ENCODE peak calls at places on chromosomes 7 and 10, in six cellular contexts. One of them, this sample, is unnamed. For H3K4me1, the result is how much of the 10 kb centered on the place peaks cover.

GRCh38 chr10:76051007-76051936 is 619.8 kb downstream of the LRMDA start:
- DNase-seq in ascending aorta: no peak
- DNase-seq in gastrocnemius medialis: no peak
- DNase-seq in right lobe of liver: peak
- DNase-seq in GM23338: peak
- DNase-seq in tibial artery: no peak
- DNase-seq in this sample: no peak

GRCh38 chr10:102196893-102197292 is 29.2 kb upstream of the ELOVL3 start:
- DNase-seq in ascending aorta: no peak
- DNase-seq in gastrocnemius medialis: no peak
- DNase-seq in right lobe of liver: no peak
- DNase-seq in GM23338: no peak
- DNase-seq in tibial artery: no peak
- DNase-seq in this sample: no peak

GRCh38 chr10:113103131-113103830 is 153.2 kb downstream of the TCF7L2 start:
- DNase-seq in ascending aorta: no peak
- DNase-seq in gastrocnemius medialis: no peak
- DNase-seq in right lobe of liver: no peak
- DNase-seq in GM23338: no peak
- DNase-seq in tibial artery: no peak
- DNase-seq in this sample: no peak

GRCh38 chr10:27664464-27664863 is 81.2 kb downstream of the MKX start:
- DNase-seq in ascending aorta: no peak
- DNase-seq in gastrocnemius medialis: no peak
- DNase-seq in right lobe of liver: no peak
- DNase-seq in GM23338: no peak
- DNase-seq in tibial artery: no peak
- DNase-seq in this sample: no peak

GRCh38 chr7:108132551-108133265 is 2.5 kb upstream of the LAMB4 start:
- DNase-seq in ascending aorta: no peak
- DNase-seq in gastrocnemius medialis: no peak
- DNase-seq in right lobe of liver: no peak
- DNase-seq in GM23338: peak
- DNase-seq in tibial artery: no peak
- DNase-seq in this sample: no peak

GRCh38 chr7:92910076-92910475 is 73.7 kb upstream of the CDK6 start:
- DNase-seq in ascending aorta: no peak
- DNase-seq in gastrocnemius medialis: no peak
- DNase-seq in right lobe of liver: no peak
- DNase-seq in GM23338: no peak
- DNase-seq in tibial artery: no peak
- DNase-seq in this sample: no peak

GRCh38 chr7:96388166-96388565 is 66.3 kb upstream of the SLC25A13 start:
- DNase-seq in ascending aorta: no peak
- DNase-seq in gastrocnemius medialis: no peak
- DNase-seq in right lobe of liver: no peak
- DNase-seq in GM23338: no peak
- DNase-seq in tibial artery: no peak
- DNase-seq in this sample: no peak

GRCh38 chr10:7165500-7166177 is 245.2 kb downstream of the SFMBT2 start:
- DNase-seq in ascending aorta: no peak
- DNase-seq in gastrocnemius medialis: no peak
- DNase-seq in right lobe of liver: no peak
- DNase-seq in GM23338: no peak
- DNase-seq in tibial artery: no peak
- DNase-seq in this sample: no peak

GRCh38 chr7:119482671-119483070 is 790.3 kb upstream of the KCND2 start:
- DNase-seq in ascending aorta: no peak
- DNase-seq in gastrocnemius medialis: no peak
- DNase-seq in right lobe of liver: no peak
- DNase-seq in GM23338: peak
- DNase-seq in tibial artery: no peak
- DNase-seq in this sample: no peak

GRCh38 chr10:113139695-113140094 is 189.6 kb downstream of the TCF7L2 start:
- DNase-seq in ascending aorta: peak
- DNase-seq in gastrocnemius medialis: no peak
- DNase-seq in right lobe of liver: no peak
- DNase-seq in GM23338: no peak
- DNase-seq in tibial artery: no peak
- DNase-seq in this sample: no peak

GRCh38 chr7:36131026-36131425 is 22.0 kb upstream of the EEPD1 start:
- DNase-seq in ascending aorta: peak
- DNase-seq in gastrocnemius medialis: peak
- DNase-seq in right lobe of liver: no peak
- DNase-seq in GM23338: no peak
- DNase-seq in tibial artery: no peak
- DNase-seq in this sample: no peak

GRCh38 chr10:126135177-126135576 is 238.8 kb downstream of the FANK1 start:
- DNase-seq in ascending aorta: peak
- DNase-seq in gastrocnemius medialis: no peak
- DNase-seq in right lobe of liver: no peak
- DNase-seq in GM23338: peak
- DNase-seq in tibial artery: no peak
- DNase-seq in this sample: no peak

GRCh38 chr10:124229516-124230051 is 136.2 kb upstream of the CHST15 start:
- DNase-seq in ascending aorta: no peak
- DNase-seq in gastrocnemius medialis: no peak
- DNase-seq in right lobe of liver: no peak
- DNase-seq in GM23338: no peak
- DNase-seq in tibial artery: no peak
- DNase-seq in this sample: no peak

GRCh38 chr10:58473966-58474365 is 38.7 kb upstream of the BICC1 start:
- DNase-seq in ascending aorta: peak
- DNase-seq in gastrocnemius medialis: no peak
- DNase-seq in right lobe of liver: no peak
- DNase-seq in GM23338: no peak
- DNase-seq in tibial artery: no peak
- DNase-seq in this sample: no peak

GRCh38 chr10:132675031-132675740 is 110.8 kb downstream of the NKX6-2 start:
- DNase-seq in ascending aorta: peak
- DNase-seq in gastrocnemius medialis: peak
- DNase-seq in right lobe of liver: peak
- DNase-seq in GM23338: no peak
- DNase-seq in tibial artery: peak
- DNase-seq in this sample: no peak

GRCh38 chr7:3272691-3273141 is 28.3 kb upstream of the SDK1 start:
- DNase-seq in ascending aorta: no peak
- DNase-seq in gastrocnemius medialis: no peak
- DNase-seq in right lobe of liver: no peak
- DNase-seq in GM23338: no peak
- DNase-seq in tibial artery: no peak
- DNase-seq in this sample: no peak

GRCh38 chr10:36256166-36256565 is 614.1 kb upstream of the FZD8 start:
- DNase-seq in ascending aorta: no peak
- DNase-seq in gastrocnemius medialis: no peak
- DNase-seq in right lobe of liver: no peak
- DNase-seq in GM23338: no peak
- DNase-seq in tibial artery: no peak
- DNase-seq in this sample: no peak

GRCh38 chr10:32795598-32796183 is 162.3 kb downstream of the ITGB1 start:
- DNase-seq in ascending aorta: no peak
- DNase-seq in gastrocnemius medialis: no peak
- DNase-seq in right lobe of liver: no peak
- DNase-seq in GM23338: peak
- DNase-seq in tibial artery: no peak
- DNase-seq in this sample: no peak

GRCh38 chr10:124679401-124679800 is 64.8 kb downstream of the FAM53B start:
- DNase-seq in ascending aorta: no peak
- DNase-seq in gastrocnemius medialis: no peak
- DNase-seq in right lobe of liver: peak
- DNase-seq in GM23338: no peak
- DNase-seq in tibial artery: no peak
- DNase-seq in this sample: no peak

GRCh38 chr7:150326657-150327268 is 3.4 kb upstream of the ACTR3C start:
- DNase-seq in ascending aorta: no peak
- DNase-seq in gastrocnemius medialis: no peak
- DNase-seq in right lobe of liver: no peak
- DNase-seq in GM23338: no peak
- DNase-seq in tibial artery: no peak
- DNase-seq in this sample: no peak

GRCh38 chr10:4669585-4669984 is 156.4 kb upstream of the AKR1E2 start:
- DNase-seq in ascending aorta: no peak
- DNase-seq in gastrocnemius medialis: no peak
- DNase-seq in right lobe of liver: no peak
- DNase-seq in GM23338: no peak
- DNase-seq in tibial artery: no peak
- DNase-seq in this sample: no peak

GRCh38 chr7:946256-946996 is 8.1 kb downstream of the ADAP1 start:
- DNase-seq in ascending aorta: peak
- DNase-seq in gastrocnemius medialis: no peak
- DNase-seq in right lobe of liver: peak
- DNase-seq in GM23338: no peak
- DNase-seq in tibial artery: no peak
- DNase-seq in this sample: no peak

GRCh38 chr7:27269455-27269854 is 26.9 kb downstream of the EVX1 start:
- DNase-seq in ascending aorta: no peak
- DNase-seq in gastrocnemius medialis: no peak
- DNase-seq in right lobe of liver: no peak
- DNase-seq in GM23338: peak
- DNase-seq in tibial artery: no peak
- DNase-seq in this sample: no peak
- TF ChIP-seq CTCF in ascending aorta: no peak
- TF ChIP-seq CTCF in gastrocnemius medialis: no peak
- TF ChIP-seq CTCF in right lobe of liver: no peak
- TF ChIP-seq CTCF in GM23338: peak
- TF ChIP-seq CTCF in tibial artery: no peak
- TF ChIP-seq CTCF in this sample: no peak

GRCh38 chr7:47786557-47787248 is 161.6 kb downstream of the PKD1L1 start:
- DNase-seq in ascending aorta: peak
- DNase-seq in gastrocnemius medialis: peak
- DNase-seq in right lobe of liver: no peak
- DNase-seq in GM23338: peak
- DNase-seq in tibial artery: peak
- DNase-seq in this sample: peak
- H3K4me1 ChIP-seq in ascending aorta: under half
- H3K4me1 ChIP-seq in gastrocnemius medialis: under half
- H3K4me1 ChIP-seq in right lobe of liver: under half
- H3K4me1 ChIP-seq in GM23338: under half
- H3K4me1 ChIP-seq in tibial artery: half or more
- H3K4me1 ChIP-seq in this sample: half or more

GRCh38 chr10:74683621-74684114 is 142.7 kb upstream of the KAT6B start:
- DNase-seq in ascending aorta: no peak
- DNase-seq in gastrocnemius medialis: no peak
- DNase-seq in right lobe of liver: no peak
- DNase-seq in GM23338: no peak
- DNase-seq in tibial artery: no peak
- DNase-seq in this sample: no peak
- TF ChIP-seq CTCF in ascending aorta: no peak
- TF ChIP-seq CTCF in gastrocnemius medialis: no peak
- TF ChIP-seq CTCF in right lobe of liver: no peak
- TF ChIP-seq CTCF in GM23338: no peak
- TF ChIP-seq CTCF in tibial artery: no peak
- TF ChIP-seq CTCF in this sample: no peak

GRCh38 chr10:44636625-44637024 is 251.7 kb upstream of the CXCL12 start:
- DNase-seq in ascending aorta: no peak
- DNase-seq in gastrocnemius medialis: no peak
- DNase-seq in right lobe of liver: no peak
- DNase-seq in GM23338: no peak
- DNase-seq in tibial artery: no peak
- DNase-seq in this sample: no peak
- H3K4me1 ChIP-seq in ascending aorta: under half
- H3K4me1 ChIP-seq in gastrocnemius medialis: under half
- H3K4me1 ChIP-seq in right lobe of liver: under half
- H3K4me1 ChIP-seq in GM23338: under half
- H3K4me1 ChIP-seq in tibial artery: under half
- H3K4me1 ChIP-seq in this sample: under half

GRCh38 chr10:101076630-101077029 is 14.8 kb downstream of the KAZALD1 start:
- DNase-seq in ascending aorta: no peak
- DNase-seq in gastrocnemius medialis: no peak
- DNase-seq in right lobe of liver: no peak
- DNase-seq in GM23338: no peak
- DNase-seq in tibial artery: no peak
- DNase-seq in this sample: no peak
- TF ChIP-seq CTCF in ascending aorta: no peak
- TF ChIP-seq CTCF in gastrocnemius medialis: no peak
- TF ChIP-seq CTCF in right lobe of liver: no peak
- TF ChIP-seq CTCF in GM23338: no peak
- TF ChIP-seq CTCF in tibial artery: no peak
- TF ChIP-seq CTCF in this sample: no peak

GRCh38 chr10:47179291-47179647 is 120.7 kb upstream of the GDF10 start:
- DNase-seq in ascending aorta: no peak
- DNase-seq in gastrocnemius medialis: no peak
- DNase-seq in right lobe of liver: no peak
- DNase-seq in GM23338: no peak
- DNase-seq in tibial artery: no peak
- DNase-seq in this sample: no peak
- H3K4me1 ChIP-seq in ascending aorta: under half
- H3K4me1 ChIP-seq in gastrocnemius medialis: under half
- H3K4me1 ChIP-seq in right lobe of liver: under half
- H3K4me1 ChIP-seq in GM23338: under half
- H3K4me1 ChIP-seq in tibial artery: under half
- H3K4me1 ChIP-seq in this sample: under half

DNA sequence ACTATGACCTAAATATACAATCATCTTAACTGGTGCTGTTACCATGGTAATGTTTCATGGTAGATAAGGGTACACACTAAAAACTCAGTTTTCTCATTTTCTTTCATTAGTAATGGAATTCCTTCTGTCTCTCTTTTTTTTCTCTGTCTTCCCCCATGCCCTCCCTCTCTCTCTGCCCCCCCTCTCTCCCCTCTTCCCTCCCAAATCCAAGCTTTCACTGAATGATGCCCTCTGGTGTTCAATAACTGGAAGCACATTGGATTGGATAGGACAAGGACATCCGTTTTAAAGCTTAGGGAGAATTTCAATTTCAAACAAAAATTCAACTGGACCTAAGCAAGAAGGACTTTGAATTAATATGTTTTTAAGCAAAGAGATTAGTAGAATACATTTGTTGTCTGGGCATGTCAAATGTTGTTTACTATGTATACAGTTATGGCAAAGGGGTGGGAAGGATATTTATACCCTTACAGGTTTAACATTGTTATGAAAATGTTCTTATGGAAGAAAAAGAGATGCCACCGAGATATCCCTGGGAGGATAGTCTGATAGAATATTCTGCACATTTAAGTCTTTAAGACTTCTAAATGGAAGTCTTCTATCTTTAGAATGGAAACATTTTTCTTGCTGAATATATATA is 6.1 kb downstream of the CHRM2 start:
- DNase-seq in ascending aorta: no peak
- DNase-seq in gastrocnemius medialis: no peak
- DNase-seq in right lobe of liver: no peak
- DNase-seq in GM23338: peak
- DNase-seq in tibial artery: no peak
- DNase-seq in this sample: no peak
- TF ChIP-seq CTCF in ascending aorta: no peak
- TF ChIP-seq CTCF in gastrocnemius medialis: no peak
- TF ChIP-seq CTCF in right lobe of liver: peak
- TF ChIP-seq CTCF in GM23338: peak
- TF ChIP-seq CTCF in tibial artery: no peak
- TF ChIP-seq CTCF in this sample: no peak